ENCODE peak calls at places on chromosomes 11 and 22, in eight cellular contexts. G, Q, U, K, B, D, H and O are unnamed samples.
A peak's percentile ranks its signal among the peaks of the same experiment; 100 is the strongest.

GRCh38 chr11:105862736-105863367 is 159.2 kb downstream of the MSANTD4 start:
- DNase-seq in D (peak; percentile 36), H (no peak), U (no peak), Q (no peak), B (no peak), G (peak; percentile 1), K (peak; percentile 35), O (no peak)

GRCh38 chr22:44425356-44425755 is 72.7 kb downstream of the RTL6 start:
- DNase-seq in D (no peak), Q (no peak), H (no peak), K (no peak), B (no peak), U (no peak), G (no peak), O (no peak)

GRCh38 chr11:93330446-93330984 is at the start of gene DEUP1:
- DNase-seq in U (no peak), G (no peak), H (no peak), B (peak; percentile 44), D (no peak), Q (peak; percentile 53), K (no peak), O (peak; percentile 82)

GRCh38 chr22:37273126-37273845 is 9.0 kb upstream of the CYTH4 start:
- DNase-seq in G (peak; percentile 39), K (peak; percentile 33), H (no peak), U (no peak), Q (no peak), B (no peak), D (no peak), O (no peak)

GRCh38 chr22:36740716-36741115 is 35.2 kb downstream of the IFT27 start:
- DNase-seq in U (no peak), K (no peak), B (no peak), Q (peak; percentile 2), D (no peak), G (no peak), H (no peak), O (no peak)

GRCh38 chr22:48968201-48968959 is 859.3 kb downstream of the BRD1 start:
- DNase-seq in B (no peak), D (peak; percentile 23), K (no peak), Q (peak; percentile 16), U (peak; percentile 6), G (no peak), H (peak; percentile 34), O (no peak)

GRCh38 chr22:46245515-46245914 is 4.6 kb downstream of the CDPF1 start:
- DNase-seq in D (no peak), B (peak; percentile 71), U (no peak), G (no peak), Q (no peak), K (no peak), H (no peak), O (peak; percentile 79)

GRCh38 chr22:46827781-46828180 is 65.3 kb downstream of the TBC1D22A start:
- DNase-seq in G (no peak), H (no peak), Q (no peak), U (no peak), D (no peak), K (no peak), B (no peak), O (no peak)

GRCh38 chr11:67379061-67380058 is 6.0 kb upstream of the CLCF1 start:
- DNase-seq in G (no peak), D (no peak), H (no peak), U (no peak), K (peak; percentile 71), B (no peak), Q (no peak), O (no peak)

GRCh38 chr22:42937164-42937854 is 77.6 kb downstream of the PACSIN2 start:
- DNase-seq in B (no peak), G (peak; percentile 48), H (no peak), K (peak; percentile 88), D (no peak), U (peak; percentile 75), Q (peak; percentile 70), O (peak; percentile 84)

GRCh38 chr11:102799656-102800339 is 1.8 kb upstream of the MMP1 start:
- DNase-seq in K (no peak), H (no peak), B (no peak), U (no peak), Q (no peak), D (no peak), G (no peak), O (no peak)

GRCh38 chr11:119793335-119793984 is 64.5 kb upstream of the NECTIN1 start:
- DNase-seq in Q (no peak), G (peak; percentile 25), D (no peak), K (no peak), U (no peak), H (no peak), B (no peak), O (no peak)

GRCh38 chr22:40020956-40021355 is 26.2 kb downstream of the FAM83F start:
- DNase-seq in D (no peak), Q (no peak), B (no peak), H (no peak), G (no peak), K (no peak), U (no peak), O (no peak)

GRCh38 chr22:47215851-47216250 is 453.4 kb downstream of the TBC1D22A start:
- DNase-seq in G (no peak), H (no peak), U (no peak), B (no peak), D (no peak), K (no peak), Q (no peak), O (no peak)

GRCh38 chr11:125062931-125063428 is at the start of gene SLC37A2:
- DNase-seq in Q (peak; percentile 73), D (peak; percentile 45), G (peak; percentile 32), U (no peak), K (peak; percentile 81), B (peak; percentile 68), H (peak; percentile 83), O (peak; percentile 69)

GRCh38 chr11:37721485-37721884 is 1123.4 kb upstream of the RAG2 start:
- DNase-seq in U (no peak), B (no peak), G (no peak), K (peak; percentile 65), Q (no peak), D (no peak), H (no peak), O (no peak)

GRCh38 chr22:25572708-25573161 is 8.3 kb downstream of the GRK3 start:
- DNase-seq in K (no peak), H (no peak), U (no peak), G (no peak), Q (no peak), B (no peak), D (no peak), O (no peak)

GRCh38 chr11:130180491-130180890 is 20.9 kb downstream of the ST14 start:
- DNase-seq in K (peak; percentile 68), Q (no peak), U (no peak), G (no peak), H (no peak), B (no peak), D (no peak), O (peak; percentile 41)

GRCh38 chr11:104343578-104343977 is 179.6 kb upstream of the PDGFD start:
- DNase-seq in Q (no peak), G (no peak), U (no peak), B (no peak), D (no peak), K (peak; percentile 7), H (no peak), O (no peak)

GRCh38 chr11:1875093-1875785 is 16.5 kb downstream of the PRR33 start:
- DNase-seq in B (peak; percentile 46), D (no peak), H (no peak), G (no peak), K (no peak), Q (peak; percentile 7), U (no peak), O (no peak)
- H3K4me3 ChIP-seq in B (peak overlapping the region; percentile 20), D (no peak overlapping the region), H (no peak overlapping the region), G (no peak overlapping the region), K (no peak overlapping the region), Q (no peak overlapping the region), U (no peak overlapping the region), O (no peak overlapping the region)

DNA sequence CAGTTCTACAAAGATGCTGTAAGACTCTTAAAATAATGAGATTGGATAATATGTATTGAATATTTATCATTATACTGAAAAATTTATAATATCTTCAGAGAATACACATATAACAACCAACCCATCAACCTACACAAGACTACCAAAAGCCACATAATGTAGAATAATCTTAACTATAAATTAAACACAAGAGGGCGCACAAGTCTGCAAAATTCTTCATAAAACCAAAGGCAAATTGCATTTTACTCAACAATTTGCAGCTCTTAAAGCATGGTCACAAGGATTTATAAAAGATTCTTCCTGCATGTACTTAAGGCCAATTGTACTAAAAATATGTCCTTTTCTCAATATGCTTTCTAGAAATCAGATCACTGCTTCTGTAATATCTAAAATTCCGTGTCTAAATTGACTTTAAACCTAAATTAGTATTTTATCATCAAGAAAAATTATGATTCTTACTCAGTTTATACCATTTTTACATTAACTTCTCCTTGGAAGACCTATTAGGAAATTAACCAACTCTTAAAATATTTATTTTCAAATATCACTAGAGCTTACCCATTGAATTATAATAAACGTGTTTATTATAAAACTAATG is 79.0 kb downstream of the TTC28 start:
- DNase-seq in B (no peak), G (peak; percentile 37), U (no peak), Q (no peak), H (no peak), D (peak; percentile 53), K (peak; percentile 24), O (no peak)
- H3K4me3 ChIP-seq in B (no peak overlapping the region), G (no peak overlapping the region), U (no peak overlapping the region), Q (no peak overlapping the region), H (no peak overlapping the region), D (no peak overlapping the region), K (no peak overlapping the region), O (no peak overlapping the region)

DNA sequence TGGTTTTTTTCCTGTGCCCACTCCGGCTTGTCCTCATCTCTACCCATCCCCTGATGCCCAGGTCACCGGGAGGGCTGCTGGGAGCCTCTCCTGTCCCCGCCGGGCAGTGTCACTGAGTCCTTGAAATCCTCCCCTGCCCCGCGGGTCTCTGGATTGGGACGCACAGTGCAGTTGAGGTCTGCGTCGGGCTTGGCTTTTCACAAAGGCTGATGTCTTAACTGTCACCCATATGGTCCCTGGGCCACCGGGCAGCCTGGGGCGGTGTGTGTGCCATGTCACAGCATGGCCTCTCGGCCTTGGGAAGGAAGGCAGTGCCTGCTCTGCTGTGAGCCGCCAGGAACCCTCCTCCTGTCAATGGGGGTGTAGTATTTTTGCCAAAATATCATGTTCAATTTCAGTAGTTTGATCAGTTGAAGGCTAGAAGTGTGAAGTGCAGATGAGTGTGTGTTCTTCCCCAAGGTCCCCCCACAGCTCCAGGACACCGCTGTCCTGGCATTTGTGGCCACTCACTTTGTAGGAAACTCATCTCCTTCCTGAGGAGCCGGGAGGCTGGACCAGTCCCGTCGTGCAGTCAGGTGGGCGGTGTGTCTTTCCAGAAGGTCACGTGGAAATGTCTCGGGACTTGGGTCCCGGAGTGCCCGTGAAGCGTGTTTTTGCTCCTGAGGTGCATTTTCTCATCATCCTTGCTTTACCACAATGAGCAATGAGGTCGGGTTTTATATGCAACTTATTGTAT is 37.6 kb downstream of the CTTN start:
- DNase-seq in K (no peak), U (no peak), D (no peak), Q (no peak), H (no peak), G (no peak), B (no peak), O (no peak)
- H3K4me3 ChIP-seq in K (no peak overlapping the region), U (no peak overlapping the region), D (no peak overlapping the region), Q (no peak overlapping the region), H (no peak overlapping the region), G (no peak overlapping the region), B (no peak overlapping the region), O (no peak overlapping the region)

DNA sequence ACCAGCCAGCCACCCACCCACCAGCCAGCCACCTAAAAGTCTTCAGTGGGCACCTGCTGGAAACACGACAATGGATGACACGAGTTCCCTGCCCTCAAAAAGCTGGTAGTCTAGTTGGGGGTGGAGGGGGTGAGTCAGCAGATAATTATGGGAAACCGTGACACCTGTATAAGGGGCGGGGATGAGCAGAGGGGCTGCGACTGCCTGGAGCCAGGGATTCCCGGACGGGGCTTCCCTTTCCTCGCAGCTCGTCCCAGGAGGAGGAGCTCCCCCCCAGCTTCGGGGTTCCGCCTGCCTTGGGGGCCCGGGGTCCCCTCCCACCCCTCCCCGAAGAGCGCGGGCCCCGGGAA is 2.3 kb upstream of the RTN4RL2 start:
- DNase-seq in U (no peak), Q (no peak), K (no peak), B (no peak), G (no peak), D (no peak), H (no peak), O (peak; percentile 45)
- H3K4me3 ChIP-seq in U (no peak overlapping the region), Q (peak overlapping the region; percentile 51), K (no peak overlapping the region), B (peak overlapping the region; percentile 52), G (no peak overlapping the region), D (peak overlapping the region; percentile 75), H (peak overlapping the region; percentile 46), O (peak overlapping the region; percentile 4)